ENCODE peak calls at places on chromosomes 11 and 22, in four cellular contexts. L is IMR-90, W is H9, V is mesenchymal stem cell. F is an unnamed sample.

GRCh38 chr11:78209478-78209877 is 20.8 kb downstream of the USP35 start:
- DNase-seq in L (no peak), W (no peak), V (no peak), F (no peak)

GRCh38 chr11:63444181-63444580 is 46.8 kb downstream of the PLAAT5 start:
- DNase-seq in V (no peak), L (no peak), W (no peak), F (no peak)

GRCh38 chr11:69674267-69674885 is 777 bp downstream of the LTO1 start:
- DNase-seq in L (peak; percentile 92), V (peak; percentile 92), W (no peak), F (no peak)

GRCh38 chr22:19666663-19667593 is 47.4 kb upstream of the SEPTIN5 start:
- DNase-seq in L (peak; percentile 77), V (no peak), W (no peak), F (no peak)

GRCh38 chr11:3854660-3854976 is 846 bp upstream of the STIM1 start:
- DNase-seq in W (no peak), L (no peak), V (no peak), F (peak; percentile 67)

GRCh38 chr11:37504066-37504611 is 906.1 kb upstream of the RAG2 start:
- DNase-seq in V (peak; percentile 80), W (no peak), L (peak; percentile 90), F (peak; percentile 67)

GRCh38 chr11:1629326-1630185 is at the start of gene KRTAP5-5:
- DNase-seq in V (no peak), W (no peak), L (no peak), F (no peak)

GRCh38 chr11:5831196-5831829 is 10.4 kb downstream of the OR52E6 start:
- DNase-seq in W (peak; percentile 67), L (no peak), V (no peak), F (peak; percentile 65)

GRCh38 chr11:66529069-66529468 is 16.8 kb downstream of the ZDHHC24 start:
- DNase-seq in V (no peak), L (no peak), W (peak; percentile 60), F (peak; percentile 50)

GRCh38 chr11:79419120-79419519 is 21.7 kb downstream of the TENM4 start:
- DNase-seq in V (peak; percentile 27), L (peak; percentile 85), W (no peak), F (peak; percentile 61)

GRCh38 chr22:49969751-49970527 is 9.4 kb downstream of the PIM3 start:
- DNase-seq in V (no peak), L (no peak), W (peak; percentile 25), F (no peak)

GRCh38 chr11:134361661-134362060 is 29.9 kb downstream of the GLB1L2 start:
- DNase-seq in L (no peak), V (no peak), W (no peak), F (no peak)

GRCh38 chr22:22371031-22371541 is 126.5 kb downstream of the VPREB1 start:
- DNase-seq in W (no peak), V (no peak), L (no peak), F (peak; percentile 53)

GRCh38 chr11:82701847-82702520 is 31.7 kb downstream of the FAM181B start:
- DNase-seq in W (peak; percentile 65), V (peak; percentile 31), L (peak; percentile 16), F (peak; percentile 66)

GRCh38 chr11:71221201-71221600 is 31.2 kb downstream of the SHANK2 start:
- DNase-seq in W (no peak), V (no peak), L (no peak), F (no peak)

GRCh38 chr22:49195636-49196035 is 632.0 kb downstream of the BRD1 start:
- DNase-seq in L (no peak), V (no peak), W (no peak), F (no peak)

GRCh38 chr11:107898270-107898669 is 30.0 kb upstream of the RAB39A start:
- DNase-seq in V (peak; percentile 53), W (no peak), L (peak; percentile 63), F (peak; percentile 51)

GRCh38 chr11:71244116-71244815 is 8.1 kb downstream of the SHANK2 start:
- DNase-seq in L (peak; percentile 36), W (no peak), V (peak; percentile 90), F (no peak)

GRCh38 chr11:77063861-77064260 is 2.9 kb upstream of the CAPN5 start:
- DNase-seq in W (no peak), V (no peak), L (no peak), F (no peak)

GRCh38 chr11:75445315-75445953 is 12.4 kb upstream of the KLHL35 start:
- DNase-seq in L (peak; percentile 41), W (peak; percentile 77), V (peak; percentile 60), F (peak; percentile 83)

GRCh38 chr11:110308071-110308470 is 11.7 kb upstream of the RDX start:
- DNase-seq in L (no peak), W (no peak), V (no peak), F (peak; percentile 71)

GRCh38 chr11:118406599-118407166 is 5.3 kb downstream of the ATP5MG start:
- DNase-seq in V (peak; percentile 21), W (no peak), L (peak; percentile 39), F (no peak)

GRCh38 chr11:130071211-130071712 is 1.6 kb downstream of the APLP2 start:
- DNase-seq in L (peak; percentile 35), W (no peak), V (peak; percentile 18), F (no peak)

GRCh38 chr11:130068986-130069683 is 559 bp upstream of the APLP2 start:
- DNase-seq in W (peak; percentile 63), V (peak; percentile 63), L (peak; percentile 80), F (peak; percentile 72)

GRCh38 chr11:130070109-130070828 is 575 bp downstream of the APLP2 start:
- DNase-seq in L (peak; percentile 13), W (peak; percentile 41), V (peak; percentile 42), F (peak; percentile 64)

GRCh38 chr11:130069684-130070108 is at the start of gene APLP2:
- DNase-seq in W (peak; percentile 99), V (peak; percentile 98), L (peak; percentile 97), F (peak; percentile 99)

DNA sequence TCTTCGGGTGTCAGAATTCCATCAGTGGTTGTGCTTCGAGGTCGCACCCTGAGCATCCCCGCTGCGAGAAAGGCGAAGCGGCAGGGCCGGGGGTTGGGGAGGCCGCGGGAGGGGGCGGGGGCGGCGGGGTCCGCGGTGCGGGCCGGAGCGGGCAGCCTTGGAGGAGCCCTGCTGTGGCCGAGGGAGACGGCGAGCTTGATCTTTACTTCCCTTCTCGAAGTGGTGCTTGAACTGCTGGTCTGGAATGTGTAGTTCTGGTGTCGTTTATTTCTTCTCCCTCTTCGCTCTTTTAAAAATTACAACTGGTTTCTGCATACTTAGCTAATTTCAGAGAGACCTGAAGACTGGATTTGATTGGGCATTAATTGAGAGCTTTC is 1.1 kb downstream of the APLP2 start:
- DNase-seq in W (no peak), L (peak; percentile 36), V (peak; percentile 39), F (peak; percentile 55)
- H4K8ac ChIP-seq in W (no peak overlapping the region), L (no peak overlapping the region), V (no peak overlapping the region), F (no peak overlapping the region)

DNA sequence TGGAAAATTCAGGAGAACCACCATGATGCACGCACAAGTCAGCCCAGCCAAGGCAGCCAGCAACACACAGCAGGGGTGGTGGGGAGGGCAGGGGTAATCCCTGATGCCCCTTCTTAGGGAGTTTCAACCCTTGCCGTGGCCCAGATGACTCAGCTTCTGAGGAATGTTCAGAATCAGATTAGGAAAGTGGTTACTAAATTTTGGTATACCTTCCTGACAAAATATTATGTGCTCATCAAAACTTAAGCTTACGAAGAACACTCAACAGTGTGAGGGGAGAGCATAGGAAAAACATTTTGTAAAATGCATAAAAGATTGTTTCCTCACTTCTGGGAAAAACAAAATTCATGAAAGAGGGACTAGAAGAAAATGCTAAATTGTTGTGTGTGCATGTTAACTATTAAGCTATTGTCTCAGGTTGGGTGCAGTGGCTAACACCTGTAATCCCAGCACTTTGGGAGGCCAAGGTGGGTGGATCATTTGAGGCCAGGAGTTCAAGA is 32.1 kb downstream of the SERPIND1 start:
- DNase-seq in W (no peak), V (peak; percentile 30), L (peak; percentile 10), F (peak; percentile 74)
- H2AK5ac ChIP-seq in W (no peak overlapping the region), V (no peak overlapping the region), L (peak overlapping the region; percentile 89), F (no peak overlapping the region)

DNA sequence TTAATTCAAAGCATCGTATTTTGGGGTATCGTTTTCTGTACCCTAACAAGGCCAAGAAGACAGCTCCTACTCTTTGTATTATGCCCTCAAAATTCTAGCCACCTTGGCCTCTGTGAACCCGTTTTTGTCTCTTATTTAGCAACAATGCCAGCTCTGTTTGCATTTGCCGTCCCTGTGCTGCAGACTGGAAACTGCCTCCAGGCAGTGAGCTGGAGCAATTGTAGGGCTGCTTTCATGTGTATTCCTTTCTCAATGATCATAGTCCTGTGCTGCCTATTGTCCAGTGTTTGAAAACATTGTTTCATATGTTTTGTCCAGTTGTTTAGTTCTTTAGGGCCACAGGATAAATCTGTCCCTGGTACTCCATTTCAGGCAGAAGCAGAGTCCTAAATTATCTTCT is 19.9 kb upstream of the BACE1-AS start:
- DNase-seq in L (no peak), V (no peak), W (no peak), F (peak; percentile 42)
- H2BK120ac ChIP-seq in L (no peak overlapping the region), V (no peak overlapping the region), W (no peak overlapping the region), F (no peak overlapping the region)

GRCh38 chr22:18088825-18089568 is 11.2 kb downstream of the PEX26 start:
- DNase-seq in V (no peak), W (no peak), L (no peak), F (no peak)
- H4K8ac ChIP-seq in V (peak overlapping the region; percentile 17), W (no peak overlapping the region), L (no peak overlapping the region), F (no peak overlapping the region)

GRCh38 chr11:112227002-112227401 is 774 bp downstream of the PTS start:
- DNase-seq in L (peak; percentile 48), W (no peak), V (peak; percentile 58), F (no peak)
- H2AK5ac ChIP-seq in L (peak overlapping the region; percentile 97), W (no peak overlapping the region), V (no peak overlapping the region), F (no peak overlapping the region)

GRCh38 chr22:46091277-46091977 is 58.9 kb upstream of the PPARA start:
- DNase-seq in V (no peak), W (no peak), L (no peak), F (no peak)
- H2BK120ac ChIP-seq in V (no peak overlapping the region), W (no peak overlapping the region), L (no peak overlapping the region), F (no peak overlapping the region)

DNA sequence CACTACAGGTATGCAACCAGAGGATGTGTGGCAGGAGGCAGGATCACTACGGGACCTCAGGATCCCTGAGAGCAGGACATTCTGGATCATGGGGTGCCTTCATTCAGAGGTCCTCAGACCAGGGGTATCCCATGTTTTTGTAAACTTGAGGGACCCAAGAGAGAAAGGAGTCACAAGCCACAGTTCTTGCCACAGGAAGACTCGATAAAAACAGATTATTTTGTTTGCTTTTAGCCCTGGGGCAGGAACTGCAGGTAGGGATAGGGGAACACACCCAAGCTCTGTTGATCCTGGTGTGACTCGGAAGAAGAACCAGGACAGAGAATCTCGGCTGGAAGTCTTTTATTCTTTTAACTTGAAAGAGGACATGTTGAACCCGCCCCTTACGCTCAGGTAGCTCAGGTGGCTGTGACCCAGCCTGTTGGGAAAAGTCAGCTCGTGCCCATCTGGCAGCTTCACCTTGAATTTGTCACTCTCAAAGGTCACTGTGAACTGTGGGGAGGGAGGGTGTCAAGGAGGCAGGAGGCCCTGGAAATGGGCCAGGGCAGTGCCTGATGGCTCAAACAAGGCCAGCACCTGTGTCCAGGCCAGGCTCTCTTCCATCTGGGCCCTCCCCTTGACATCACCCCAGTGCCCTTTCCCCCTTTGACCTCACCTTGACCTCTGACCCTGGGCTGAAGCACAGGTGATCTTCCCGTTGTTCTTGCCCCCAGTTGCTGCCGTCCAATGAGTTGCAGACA is 9.8 kb downstream of the LGALS2 start:
- DNase-seq in W (peak; percentile 30), L (no peak), V (no peak), F (peak; percentile 53)
- H4K8ac ChIP-seq in W (no peak overlapping the region), L (no peak overlapping the region), V (no peak overlapping the region), F (no peak overlapping the region)

DNA sequence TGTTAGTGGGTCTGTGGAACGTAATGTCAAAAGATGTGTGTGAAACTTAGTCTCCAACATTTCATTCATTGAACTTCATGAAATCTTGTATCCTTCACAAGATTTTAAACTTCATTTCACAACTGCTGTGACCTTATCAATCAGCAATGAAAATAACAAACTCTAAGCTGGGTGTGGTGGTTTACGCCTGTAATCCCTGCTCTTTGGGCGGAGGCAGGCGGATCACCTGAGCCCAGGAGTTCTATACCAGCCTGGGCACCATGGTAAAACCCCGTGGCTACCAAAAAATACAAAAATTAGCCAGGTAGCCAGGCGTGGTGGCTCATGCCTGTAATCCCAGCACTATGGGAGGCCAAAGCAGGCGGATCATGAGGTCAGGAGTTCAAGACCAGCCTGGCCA is 5.1 kb downstream of the CHKA start:
- DNase-seq in V (no peak), W (no peak), L (no peak), F (no peak)
- H2AK5ac ChIP-seq in V (no peak overlapping the region), W (no peak overlapping the region), L (no peak overlapping the region), F (no peak overlapping the region)

F was measured in mesendoderm.